ENCODE peak calls at places on chromosome 13, in six cellular contexts. U is mammary epithelial cell, N is GM23338, Z is lung, S is left ventricle myocardium inferior, L is right lobe of liver. Q is an unnamed sample.

GRCh38 chr13:112102243-112102642 is 35.3 kb downstream of the SOX1 start:
- DNase-seq in U (no peak), N (peak; percentile 19), Z (no peak), S (no peak), L (no peak), Q (no peak)

GRCh38 chr13:79779761-79780160 is 298.8 kb downstream of the NDFIP2 start:
- DNase-seq in U (peak; percentile 82), N (no peak), Z (no peak), S (no peak), L (no peak), Q (peak; percentile 18)

GRCh38 chr13:40120288-40120687 is 464.8 kb downstream of the COG6 start:
- DNase-seq in U (peak; percentile 25), N (no peak), Z (no peak), S (no peak), L (no peak), Q (no peak)

GRCh38 chr13:50990540-50991506 is 81.2 kb downstream of the RNASEH2B start:
- DNase-seq in U (no peak), N (peak; percentile 44), Z (no peak), S (peak; percentile 50), L (no peak), Q (peak; percentile 13)

GRCh38 chr13:41562083-41562482 is 104.7 kb downstream of the RGCC start:
- DNase-seq in U (peak; percentile 71), N (no peak), Z (no peak), S (peak; percentile 82), L (no peak), Q (peak; percentile 17)

GRCh38 chr13:27370305-27370853 is 54.0 kb upstream of the GTF3A start:
- DNase-seq in U (no peak), N (no peak), Z (no peak), S (no peak), L (no peak), Q (no peak)

GRCh38 chr13:48028066-48028465 is 9.5 kb upstream of the NUDT15 start:
- DNase-seq in U (no peak), N (no peak), Z (no peak), S (no peak), L (no peak), Q (no peak)

GRCh38 chr13:58495668-58496067 is 864.1 kb downstream of the PCDH17 start:
- DNase-seq in U (no peak), N (no peak), Z (no peak), S (no peak), L (no peak), Q (no peak)

GRCh38 chr13:32047088-32047487 is 15.5 kb downstream of the FRY start:
- DNase-seq in U (no peak), N (no peak), Z (no peak), S (no peak), L (no peak), Q (no peak)

GRCh38 chr13:41544824-41545707 is 87.7 kb downstream of the RGCC start:
- DNase-seq in U (peak; percentile 93), N (no peak), Z (no peak), S (no peak), L (no peak), Q (no peak)

GRCh38 chr13:33251131-33251629 is 34.4 kb downstream of the STARD13 start:
- DNase-seq in U (peak; percentile 85), N (no peak), Z (no peak), S (no peak), L (no peak), Q (no peak)

GRCh38 chr13:51235756-51236564 is 13.8 kb downstream of the FAM124A start:
- DNase-seq in U (no peak), N (peak; percentile 36), Z (no peak), S (no peak), L (no peak), Q (no peak)

GRCh38 chr13:112734696-112735547 is 45.1 kb downstream of the ATP11A start:
- DNase-seq in U (no peak), N (no peak), Z (no peak), S (no peak), L (no peak), Q (no peak)

GRCh38 chr13:48790996-48791395 is 137.3 kb downstream of the CYSLTR2 start:
- DNase-seq in U (no peak), N (no peak), Z (no peak), S (no peak), L (no peak), Q (no peak)

GRCh38 chr13:82606008-82606407 is 1276.3 kb downstream of the SLITRK1 start:
- DNase-seq in U (no peak), N (no peak), Z (no peak), S (no peak), L (no peak), Q (no peak)

GRCh38 chr13:113129480-113129879 is 6.9 kb downstream of the F10 start:
- DNase-seq in U (no peak), N (peak; percentile 47), Z (no peak), S (no peak), L (no peak), Q (no peak)

GRCh38 chr13:44402902-44403719 is 29.5 kb downstream of the SERP2 start:
- DNase-seq in U (peak; percentile 8), N (peak; percentile 29), Z (no peak), S (no peak), L (no peak), Q (peak; percentile 82)

GRCh38 chr13:76812206-76812882 is 73.9 kb downstream of the KCTD12 start:
- DNase-seq in U (no peak), N (no peak), Z (no peak), S (peak; percentile 75), L (no peak), Q (peak; percentile 5)

GRCh38 chr13:113747291-113747833 is 11.7 kb upstream of the TMEM255B start:
- DNase-seq in U (no peak), N (no peak), Z (no peak), S (no peak), L (peak; percentile 47), Q (no peak)

GRCh38 chr13:25874907-25875306 is 176.9 kb downstream of the SHISA2 start:
- DNase-seq in U (no peak), N (no peak), Z (no peak), S (no peak), L (no peak), Q (peak; percentile 10)

GRCh38 chr13:31631716-31632115 is 107.6 kb upstream of the RXFP2 start:
- DNase-seq in U (no peak), N (peak; percentile 15), Z (no peak), S (no peak), L (no peak), Q (no peak)

GRCh38 chr13:22039961-22040360 is 369.1 kb downstream of the FGF9 start:
- DNase-seq in U (no peak), N (no peak), Z (no peak), S (no peak), L (no peak), Q (no peak)

GRCh38 chr13:77580748-77581147 is 45.2 kb downstream of the SCEL start:
- DNase-seq in U (no peak), N (no peak), Z (no peak), S (no peak), L (no peak), Q (no peak)

GRCh38 chr13:51619614-51620013 is 35.4 kb downstream of the WDFY2 start:
- DNase-seq in U (peak; percentile 62), N (no peak), Z (no peak), S (no peak), L (no peak), Q (no peak)

GRCh38 chr13:24251525-24251924 is 57.9 kb upstream of the C1QTNF9 start:
- DNase-seq in U (no peak), N (no peak), Z (no peak), S (no peak), L (no peak), Q (peak; percentile 12)
- H3K4me1 ChIP-seq in U (no peaks in the 10 kb centered on the region), N (peaks cover 8% of the 10 kb centered on the region), Z (no peaks in the 10 kb centered on the region), S (peaks cover 10% of the 10 kb centered on the region), L (no peaks in the 10 kb centered on the region), Q (no peaks in the 10 kb centered on the region)

GRCh38 chr13:45751882-45752281 is 49.8 kb downstream of the CBY2 start:
- DNase-seq in U (no peak), N (no peak), Z (no peak), S (no peak), L (no peak), Q (no peak)
- H3K4me1 ChIP-seq in U (no peaks in the 10 kb centered on the region), N (no peaks in the 10 kb centered on the region), Z (no peaks in the 10 kb centered on the region), S (peaks cover 11% of the 10 kb centered on the region), L (no peaks in the 10 kb centered on the region), Q (no peaks in the 10 kb centered on the region)

GRCh38 chr13:110316196-110316595 is 9.1 kb downstream of the COL4A2 start:
- DNase-seq in U (no peak), N (no peak), Z (no peak), S (no peak), L (no peak), Q (no peak)
- H3K4me1 ChIP-seq in U (peaks cover 36% of the 10 kb centered on the region), N (peaks cover 7% of the 10 kb centered on the region), Z (peaks cover 38% of the 10 kb centered on the region), S (peaks cover 97% of the 10 kb centered on the region), L (no peaks in the 10 kb centered on the region), Q (peaks cover 67% of the 10 kb centered on the region)

DNA sequence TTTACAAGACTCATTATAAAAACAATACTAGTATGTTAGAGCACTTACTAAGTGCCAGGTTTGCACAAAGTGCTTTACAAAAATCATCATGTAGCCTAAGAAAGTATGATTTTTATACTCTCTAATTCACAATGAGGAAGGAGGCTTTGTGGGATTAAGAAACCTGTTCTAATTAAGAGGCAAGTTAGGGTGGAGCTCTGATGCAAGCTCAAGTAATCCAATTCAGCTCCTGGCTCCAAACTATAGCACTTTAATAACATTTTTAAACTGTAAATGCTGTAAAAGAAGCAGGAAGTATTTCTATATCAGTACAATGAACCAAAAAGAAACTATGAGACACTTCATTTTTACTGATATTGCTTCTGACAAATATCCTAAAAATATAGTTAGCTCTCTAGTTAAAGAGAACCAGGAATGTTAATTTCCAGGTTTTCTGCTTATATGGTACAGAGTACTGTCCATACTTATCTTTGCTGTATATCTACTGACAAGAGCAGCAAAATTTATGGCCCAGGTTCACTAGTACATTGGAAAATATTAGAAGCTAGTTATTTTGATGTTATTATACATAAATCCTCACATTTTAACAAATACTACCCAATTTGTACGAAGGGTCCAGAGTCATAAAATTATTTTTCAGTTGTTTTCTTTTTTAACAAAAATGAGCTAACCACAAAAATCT is 482.0 kb downstream of the DIAPH3 start:
- DNase-seq in U (no peak), N (no peak), Z (no peak), S (no peak), L (no peak), Q (no peak)
- H3K4me1 ChIP-seq in U (no peaks in the 10 kb centered on the region), N (peaks cover 26% of the 10 kb centered on the region), Z (no peaks in the 10 kb centered on the region), S (peaks cover 23% of the 10 kb centered on the region), L (peaks cover 6% of the 10 kb centered on the region), Q (no peaks in the 10 kb centered on the region)

GRCh38 chr13:99722931-99723330 is 221.7 kb downstream of the TM9SF2 start:
- DNase-seq in U (no peak), N (no peak), Z (no peak), S (no peak), L (no peak), Q (no peak)
- H3K4me1 ChIP-seq in U (no peaks in the 10 kb centered on the region), N (peaks cover 64% of the 10 kb centered on the region), Z (peaks cover 3% of the 10 kb centered on the region), S (peaks cover 3% of the 10 kb centered on the region), L (no peaks in the 10 kb centered on the region), Q (no peaks in the 10 kb centered on the region)

GRCh38 chr13:49927755-49928154 is 8.4 kb downstream of the SPRYD7 start:
- DNase-seq in U (no peak), N (no peak), Z (no peak), S (no peak), L (no peak), Q (no peak)
- H3K4me1 ChIP-seq in U (no peaks in the 10 kb centered on the region), N (no peaks in the 10 kb centered on the region), Z (no peaks in the 10 kb centered on the region), S (peaks cover 6% of the 10 kb centered on the region), L (peaks cover under 1% of the 10 kb centered on the region), Q (no peaks in the 10 kb centered on the region)

DNA sequence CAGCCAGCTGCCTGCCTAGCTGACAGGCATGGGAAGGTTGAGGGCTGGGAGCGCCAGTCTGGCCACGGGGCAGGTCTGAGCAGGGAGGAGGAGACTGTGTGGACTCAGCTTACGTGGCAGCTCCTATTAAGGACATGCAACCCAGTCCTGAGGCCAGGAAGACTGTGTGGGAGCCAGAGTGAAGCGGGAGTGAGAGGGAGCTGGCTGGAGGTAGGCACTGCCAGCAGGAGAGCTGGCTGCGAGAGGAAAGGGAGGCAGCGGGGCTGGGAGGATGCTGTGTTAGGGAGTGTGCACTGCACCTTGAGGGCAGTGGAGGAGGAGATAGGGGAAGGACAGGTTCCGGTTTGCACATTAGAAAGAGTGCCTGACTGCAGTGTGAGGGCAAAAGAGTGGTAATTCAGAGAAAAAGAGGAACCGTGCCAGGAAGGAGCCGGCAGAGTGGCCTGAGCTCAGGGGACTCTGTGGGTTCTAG is 99.2 kb downstream of the SLC7A1 start:
- DNase-seq in U (peak; percentile 82), N (no peak), Z (no peak), S (peak; percentile 53), L (no peak), Q (no peak)
- H3K4me1 ChIP-seq in U (peaks cover 7% of the 10 kb centered on the region), N (peaks cover 7% of the 10 kb centered on the region), Z (no peaks in the 10 kb centered on the region), S (peaks cover 23% of the 10 kb centered on the region), L (no peaks in the 10 kb centered on the region), Q (no peaks in the 10 kb centered on the region)